ENCODE peak calls at places on chromosomes 13 and 19, in eight cellular contexts. T is progenitor cell of endocrine pancreas; A is left lung; E is iPS-NIHi11; G is activated naive CD4-positive, alpha-beta T cell treated with anti-CD3 and anti-CD28 coated beads for 36 hours; F is stimulated activated CD8-positive, alpha-beta memory T cell treated with anti-CD3 and anti-CD28 coated beads, Interleukin-7, amount 100 ng/mL, for 1 hour; P is T1000; N is choroid plexus epithelial cell. W is an unnamed sample.

GRCh38 chr13:83219832-83220231 is 662.4 kb downstream of the SLITRK1 start:
- DNase-seq in A (no peak), P (no peak), F (no peak), E (no peak), T (no peak), G (no peak), N (no peak), W (no peak)

GRCh38 chr13:101545521-101545920 is 93.0 kb downstream of the ITGBL1 start:
- DNase-seq in T (no peak), P (no peak), N (peak), A (no peak), E (no peak), F (no peak), G (no peak), W (no peak)

GRCh38 chr19:33175886-33176669 is 18.1 kb upstream of the LRP3 start:
- DNase-seq in E (peak), N (peak), P (no peak), G (peak), F (no peak), T (peak), A (no peak), W (no peak)

GRCh38 chr19:31825134-31826094 is 476.2 kb upstream of the TSHZ3 start:
- DNase-seq in G (no peak), F (no peak), E (no peak), T (no peak), N (no peak), P (no peak), A (no peak), W (no peak)

GRCh38 chr13:34044041-34044440 is 226.1 kb downstream of the RFC3 start:
- DNase-seq in E (no peak), T (no peak), A (no peak), F (no peak), P (no peak), G (no peak), N (peak), W (no peak)

GRCh38 chr19:11737964-11738745 is 591 bp downstream of the ZNF823 start:
- DNase-seq in A (peak), N (peak), T (peak), P (peak), F (peak), G (peak), E (peak), W (peak)

GRCh38 chr19:55494172-55494761 is 6.0 kb downstream of the SSC5D start:
- DNase-seq in T (no peak), G (no peak), P (no peak), A (peak), N (peak), F (no peak), E (no peak), W (no peak)

GRCh38 chr13:100789481-100789880 is 114.9 kb upstream of the TMTC4 start:
- DNase-seq in T (no peak), F (no peak), E (no peak), A (no peak), P (no peak), N (peak), G (no peak), W (no peak)

GRCh38 chr13:69683921-69684663 is 423.5 kb upstream of the ATXN8OS start:
- DNase-seq in F (no peak), G (no peak), P (no peak), A (no peak), N (no peak), T (peak), E (no peak), W (peak)

GRCh38 chr19:14035706-14036105 is 4.1 kb downstream of the IL27RA start:
- DNase-seq in T (no peak), A (peak), G (no peak), P (no peak), E (no peak), N (no peak), F (no peak), W (no peak)

GRCh38 chr19:49746206-49746958 is 16.7 kb downstream of the TSKS start:
- DNase-seq in P (peak), F (peak), E (peak), G (peak), N (peak), T (no peak), A (peak), W (peak)